ENCODE peak calls at places on chromosomes 12 and 14, in four cellular contexts. U, E, T and R are unnamed samples.

GRCh38 chr14:87748558-87748957 is 244.4 kb downstream of the GALC start:
- DNase-seq in U (no peak), E (no peak), T (no peak), R (no peak)

GRCh38 chr12:40015360-40015759 is 90.5 kb downstream of the SLC2A13 start:
- DNase-seq in U (no peak), E (peak), T (no peak), R (no peak)

GRCh38 chr14:101227611-101228594 is 324.4 kb upstream of the RTL1 start:
- DNase-seq in U (no peak), E (peak), T (no peak), R (no peak)

GRCh38 chr12:127245009-127245408 is 1022.0 kb upstream of the TMEM132C start:
- DNase-seq in U (no peak), E (no peak), T (no peak), R (peak)

GRCh38 chr14:67571275-67571990 is 28.6 kb downstream of the PIGH start:
- DNase-seq in U (peak), E (peak), T (no peak), R (peak)

GRCh38 chr14:24851837-24852236 is 198.1 kb downstream of the STXBP6 start:
- DNase-seq in U (no peak), E (peak), T (no peak), R (no peak)

GRCh38 chr12:23113781-23114180 is 488.8 kb downstream of the ETNK1 start:
- DNase-seq in U (no peak), E (peak), T (no peak), R (no peak)

GRCh38 chr12:39866135-39866534 is 239.7 kb downstream of the SLC2A13 start:
- DNase-seq in U (no peak), E (no peak), T (no peak), R (no peak)

GRCh38 chr12:4477133-4477532 is 31.5 kb upstream of the FGF6 start:
- DNase-seq in U (no peak), E (no peak), T (no peak), R (no peak)

GRCh38 chr12:114636723-114637480 is 47.1 kb downstream of the TBX3 start:
- DNase-seq in U (peak), E (peak), T (no peak), R (no peak)